ENCODE peak calls at places on chromosomes 11 and 22, in nine cellular contexts. One of them, this sample, is unnamed.

GRCh38 chr11:66643745-66644437 is 5.4 kb downstream of the RBM4 start:
- DNase-seq in Kasumi-1: no peak
- DNase-seq in astrocyte of the spinal cord: no peak
- DNase-seq in activated CD4-positive, alpha-beta T cell treated with anti-CD3 and anti-CD28 coated beads, Interleukin-2, amount 50 U/mL, for 48 hours: no peak
- DNase-seq in HEK293T: no peak
- DNase-seq in HT1080: no peak
- DNase-seq in stimulated activated CD4-positive, alpha-beta T cell treated with anti-CD3 and anti-CD28 coated beads, Interleukin-2, amount 100 ng/mL, for 48 hours: no peak
- DNase-seq in COLO829: no peak
- DNase-seq in activated T-cell treated with anti-CD3 and anti-CD28 coated beads, Interleukin-2, amount 50 U/mL, for 1 hour: no peak
- DNase-seq in this sample: no peak

GRCh38 chr11:46413755-46414465 is 22.3 kb upstream of the CHRM4 start:
- DNase-seq in COLO829: no peak
- DNase-seq in Kasumi-1: no peak
- DNase-seq in activated T-cell treated with anti-CD3 and anti-CD28 coated beads, Interleukin-2, amount 50 U/mL, for 1 hour: no peak
- DNase-seq in HEK293T: no peak
- DNase-seq in stimulated activated CD4-positive, alpha-beta T cell treated with anti-CD3 and anti-CD28 coated beads, Interleukin-2, amount 100 ng/mL, for 48 hours: no peak
- DNase-seq in activated CD4-positive, alpha-beta T cell treated with anti-CD3 and anti-CD28 coated beads, Interleukin-2, amount 50 U/mL, for 48 hours: no peak
- DNase-seq in astrocyte of the spinal cord: no peak
- DNase-seq in HT1080: peak; percentile 62
- DNase-seq in this sample: no peak

GRCh38 chr11:105489431-105489830 is 120.4 kb upstream of the GRIA4 start:
- DNase-seq in COLO829: no peak
- DNase-seq in stimulated activated CD4-positive, alpha-beta T cell treated with anti-CD3 and anti-CD28 coated beads, Interleukin-2, amount 100 ng/mL, for 48 hours: no peak
- DNase-seq in HEK293T: no peak
- DNase-seq in activated T-cell treated with anti-CD3 and anti-CD28 coated beads, Interleukin-2, amount 50 U/mL, for 1 hour: no peak
- DNase-seq in activated CD4-positive, alpha-beta T cell treated with anti-CD3 and anti-CD28 coated beads, Interleukin-2, amount 50 U/mL, for 48 hours: no peak
- DNase-seq in Kasumi-1: no peak
- DNase-seq in HT1080: no peak
- DNase-seq in astrocyte of the spinal cord: peak; percentile 18
- DNase-seq in this sample: no peak

GRCh38 chr11:71999360-71999759 is 651 bp downstream of the IL18BP start:
- DNase-seq in COLO829: no peak
- DNase-seq in stimulated activated CD4-positive, alpha-beta T cell treated with anti-CD3 and anti-CD28 coated beads, Interleukin-2, amount 100 ng/mL, for 48 hours: no peak
- DNase-seq in astrocyte of the spinal cord: peak; percentile 27
- DNase-seq in activated CD4-positive, alpha-beta T cell treated with anti-CD3 and anti-CD28 coated beads, Interleukin-2, amount 50 U/mL, for 48 hours: no peak
- DNase-seq in HEK293T: no peak
- DNase-seq in activated T-cell treated with anti-CD3 and anti-CD28 coated beads, Interleukin-2, amount 50 U/mL, for 1 hour: no peak
- DNase-seq in Kasumi-1: no peak
- DNase-seq in HT1080: no peak
- DNase-seq in this sample: no peak

GRCh38 chr22:38173156-38173906 is 8.3 kb downstream of the PLA2G6 start:
- DNase-seq in COLO829: no peak
- DNase-seq in activated CD4-positive, alpha-beta T cell treated with anti-CD3 and anti-CD28 coated beads, Interleukin-2, amount 50 U/mL, for 48 hours: no peak
- DNase-seq in activated T-cell treated with anti-CD3 and anti-CD28 coated beads, Interleukin-2, amount 50 U/mL, for 1 hour: no peak
- DNase-seq in Kasumi-1: no peak
- DNase-seq in HT1080: no peak
- DNase-seq in HEK293T: no peak
- DNase-seq in stimulated activated CD4-positive, alpha-beta T cell treated with anti-CD3 and anti-CD28 coated beads, Interleukin-2, amount 100 ng/mL, for 48 hours: no peak
- DNase-seq in astrocyte of the spinal cord: no peak
- DNase-seq in this sample: no peak

GRCh38 chr11:47329431-47329993 is 23.0 kb downstream of the MYBPC3 start:
- DNase-seq in COLO829: no peak
- DNase-seq in activated CD4-positive, alpha-beta T cell treated with anti-CD3 and anti-CD28 coated beads, Interleukin-2, amount 50 U/mL, for 48 hours: no peak
- DNase-seq in astrocyte of the spinal cord: no peak
- DNase-seq in Kasumi-1: no peak
- DNase-seq in stimulated activated CD4-positive, alpha-beta T cell treated with anti-CD3 and anti-CD28 coated beads, Interleukin-2, amount 100 ng/mL, for 48 hours: no peak
- DNase-seq in activated T-cell treated with anti-CD3 and anti-CD28 coated beads, Interleukin-2, amount 50 U/mL, for 1 hour: no peak
- DNase-seq in HT1080: no peak
- DNase-seq in HEK293T: no peak
- DNase-seq in this sample: no peak

GRCh38 chr11:6658647-6659046 is 3.0 kb upstream of the DCHS1 start:
- DNase-seq in HT1080: no peak
- DNase-seq in activated CD4-positive, alpha-beta T cell treated with anti-CD3 and anti-CD28 coated beads, Interleukin-2, amount 50 U/mL, for 48 hours: no peak
- DNase-seq in COLO829: no peak
- DNase-seq in HEK293T: no peak
- DNase-seq in astrocyte of the spinal cord: no peak
- DNase-seq in stimulated activated CD4-positive, alpha-beta T cell treated with anti-CD3 and anti-CD28 coated beads, Interleukin-2, amount 100 ng/mL, for 48 hours: no peak
- DNase-seq in activated T-cell treated with anti-CD3 and anti-CD28 coated beads, Interleukin-2, amount 50 U/mL, for 1 hour: no peak
- DNase-seq in Kasumi-1: no peak
- DNase-seq in this sample: no peak

GRCh38 chr11:122344281-122344680 is 228.3 kb upstream of the BLID start:
- DNase-seq in astrocyte of the spinal cord: peak; percentile 79
- DNase-seq in Kasumi-1: no peak
- DNase-seq in activated T-cell treated with anti-CD3 and anti-CD28 coated beads, Interleukin-2, amount 50 U/mL, for 1 hour: no peak
- DNase-seq in stimulated activated CD4-positive, alpha-beta T cell treated with anti-CD3 and anti-CD28 coated beads, Interleukin-2, amount 100 ng/mL, for 48 hours: no peak
- DNase-seq in activated CD4-positive, alpha-beta T cell treated with anti-CD3 and anti-CD28 coated beads, Interleukin-2, amount 50 U/mL, for 48 hours: no peak
- DNase-seq in HEK293T: no peak
- DNase-seq in COLO829: no peak
- DNase-seq in HT1080: peak; percentile 2
- DNase-seq in this sample: peak; percentile 80

GRCh38 chr11:122155765-122156527 is 39.9 kb upstream of the BLID start:
- DNase-seq in HEK293T: no peak
- DNase-seq in activated T-cell treated with anti-CD3 and anti-CD28 coated beads, Interleukin-2, amount 50 U/mL, for 1 hour: no peak
- DNase-seq in COLO829: no peak
- DNase-seq in activated CD4-positive, alpha-beta T cell treated with anti-CD3 and anti-CD28 coated beads, Interleukin-2, amount 50 U/mL, for 48 hours: no peak
- DNase-seq in HT1080: no peak
- DNase-seq in Kasumi-1: no peak
- DNase-seq in stimulated activated CD4-positive, alpha-beta T cell treated with anti-CD3 and anti-CD28 coated beads, Interleukin-2, amount 100 ng/mL, for 48 hours: no peak
- DNase-seq in astrocyte of the spinal cord: no peak
- DNase-seq in this sample: no peak

GRCh38 chr22:31425331-31426050 is 26.1 kb downstream of the DRG1 start:
- DNase-seq in Kasumi-1: no peak
- DNase-seq in stimulated activated CD4-positive, alpha-beta T cell treated with anti-CD3 and anti-CD28 coated beads, Interleukin-2, amount 100 ng/mL, for 48 hours: no peak
- DNase-seq in COLO829: no peak
- DNase-seq in activated T-cell treated with anti-CD3 and anti-CD28 coated beads, Interleukin-2, amount 50 U/mL, for 1 hour: no peak
- DNase-seq in astrocyte of the spinal cord: no peak
- DNase-seq in HEK293T: no peak
- DNase-seq in HT1080: no peak
- DNase-seq in activated CD4-positive, alpha-beta T cell treated with anti-CD3 and anti-CD28 coated beads, Interleukin-2, amount 50 U/mL, for 48 hours: no peak
- DNase-seq in this sample: no peak

GRCh38 chr11:73228268-73229134 is 10.4 kb downstream of the P2RY2 start:
- DNase-seq in activated CD4-positive, alpha-beta T cell treated with anti-CD3 and anti-CD28 coated beads, Interleukin-2, amount 50 U/mL, for 48 hours: no peak
- DNase-seq in HT1080: no peak
- DNase-seq in COLO829: no peak
- DNase-seq in Kasumi-1: no peak
- DNase-seq in astrocyte of the spinal cord: no peak
- DNase-seq in stimulated activated CD4-positive, alpha-beta T cell treated with anti-CD3 and anti-CD28 coated beads, Interleukin-2, amount 100 ng/mL, for 48 hours: no peak
- DNase-seq in HEK293T: no peak
- DNase-seq in activated T-cell treated with anti-CD3 and anti-CD28 coated beads, Interleukin-2, amount 50 U/mL, for 1 hour: no peak
- DNase-seq in this sample: no peak

GRCh38 chr11:63868399-63869064 is 29.6 kb downstream of the MARK2 start:
- DNase-seq in activated CD4-positive, alpha-beta T cell treated with anti-CD3 and anti-CD28 coated beads, Interleukin-2, amount 50 U/mL, for 48 hours: no peak
- DNase-seq in astrocyte of the spinal cord: no peak
- DNase-seq in HEK293T: no peak
- DNase-seq in HT1080: no peak
- DNase-seq in stimulated activated CD4-positive, alpha-beta T cell treated with anti-CD3 and anti-CD28 coated beads, Interleukin-2, amount 100 ng/mL, for 48 hours: no peak
- DNase-seq in Kasumi-1: peak; percentile 67
- DNase-seq in activated T-cell treated with anti-CD3 and anti-CD28 coated beads, Interleukin-2, amount 50 U/mL, for 1 hour: no peak
- DNase-seq in COLO829: no peak
- DNase-seq in this sample: no peak

GRCh38 chr11:95829580-95830259 is 39.4 kb downstream of the CEP57 start:
- DNase-seq in COLO829: no peak
- DNase-seq in Kasumi-1: no peak
- DNase-seq in activated CD4-positive, alpha-beta T cell treated with anti-CD3 and anti-CD28 coated beads, Interleukin-2, amount 50 U/mL, for 48 hours: no peak
- DNase-seq in HT1080: no peak
- DNase-seq in stimulated activated CD4-positive, alpha-beta T cell treated with anti-CD3 and anti-CD28 coated beads, Interleukin-2, amount 100 ng/mL, for 48 hours: no peak
- DNase-seq in HEK293T: no peak
- DNase-seq in activated T-cell treated with anti-CD3 and anti-CD28 coated beads, Interleukin-2, amount 50 U/mL, for 1 hour: no peak
- DNase-seq in astrocyte of the spinal cord: peak; percentile 12
- DNase-seq in this sample: no peak

GRCh38 chr22:39241632-39242388 is 3.0 kb downstream of the PDGFB start:
- DNase-seq in HT1080: no peak
- DNase-seq in Kasumi-1: no peak
- DNase-seq in activated CD4-positive, alpha-beta T cell treated with anti-CD3 and anti-CD28 coated beads, Interleukin-2, amount 50 U/mL, for 48 hours: no peak
- DNase-seq in stimulated activated CD4-positive, alpha-beta T cell treated with anti-CD3 and anti-CD28 coated beads, Interleukin-2, amount 100 ng/mL, for 48 hours: no peak
- DNase-seq in astrocyte of the spinal cord: no peak
- DNase-seq in HEK293T: no peak
- DNase-seq in activated T-cell treated with anti-CD3 and anti-CD28 coated beads, Interleukin-2, amount 50 U/mL, for 1 hour: peak; percentile 62
- DNase-seq in COLO829: no peak
- DNase-seq in this sample: no peak

GRCh38 chr11:47186076-47186936 is at the start of gene PACSIN3:
- DNase-seq in HT1080: no peak
- DNase-seq in stimulated activated CD4-positive, alpha-beta T cell treated with anti-CD3 and anti-CD28 coated beads, Interleukin-2, amount 100 ng/mL, for 48 hours: no peak
- DNase-seq in HEK293T: peak; percentile 72
- DNase-seq in Kasumi-1: peak; percentile 24
- DNase-seq in activated T-cell treated with anti-CD3 and anti-CD28 coated beads, Interleukin-2, amount 50 U/mL, for 1 hour: peak; percentile 63
- DNase-seq in COLO829: no peak
- DNase-seq in astrocyte of the spinal cord: no peak
- DNase-seq in activated CD4-positive, alpha-beta T cell treated with anti-CD3 and anti-CD28 coated beads, Interleukin-2, amount 50 U/mL, for 48 hours: peak; percentile 64
- DNase-seq in this sample: no peak

GRCh38 chr11:16891170-16891569 is 123.0 kb downstream of the PLEKHA7 start:
- DNase-seq in stimulated activated CD4-positive, alpha-beta T cell treated with anti-CD3 and anti-CD28 coated beads, Interleukin-2, amount 100 ng/mL, for 48 hours: no peak
- DNase-seq in COLO829: no peak
- DNase-seq in HT1080: no peak
- DNase-seq in activated CD4-positive, alpha-beta T cell treated with anti-CD3 and anti-CD28 coated beads, Interleukin-2, amount 50 U/mL, for 48 hours: no peak
- DNase-seq in HEK293T: no peak
- DNase-seq in astrocyte of the spinal cord: no peak
- DNase-seq in activated T-cell treated with anti-CD3 and anti-CD28 coated beads, Interleukin-2, amount 50 U/mL, for 1 hour: no peak
- DNase-seq in Kasumi-1: no peak
- DNase-seq in this sample: no peak

This sample was measured in HS-5.